ENCODE peak calls at places on chromosomes 16 and 17, in seven cellular contexts. T is ovary, O is HepG2, E is A549, I is stomach, K is tibial nerve, N is transverse colon. F is an unnamed sample.

GRCh38 chr16:9363520-9363919 is 272.1 kb downstream of the HAPSTR1 start:
- DNase-seq in E (no peak), T (no peak), N (no peak), K (no peak), I (no peak), O (no peak), F (no peak)

GRCh38 chr16:65731840-65732239 is 610.0 kb upstream of the CDH11 start:
- DNase-seq in I (no peak), N (no peak), T (no peak), O (no peak), E (no peak), K (no peak), F (no peak)

GRCh38 chr16:66372078-66372897 is 5.8 kb downstream of the CDH5 start:
- DNase-seq in N (no peak), K (no peak), O (no peak), T (no peak), I (no peak), E (no peak), F (no peak)

GRCh38 chr17:77140878-77141767 is at the start of gene SEC14L1:
- DNase-seq in E (peak; percentile 48), T (peak; percentile 59), N (peak; percentile 42), K (peak; percentile 27), O (peak; percentile 68), I (peak; percentile 49), F (peak; percentile 88)

GRCh38 chr16:80569440-80570105 is 28.8 kb downstream of the DYNLRB2 start:
- DNase-seq in K (no peak), T (no peak), I (no peak), O (no peak), E (peak; percentile 8), N (no peak), F (no peak)

GRCh38 chr16:80899804-80900592 is 95.6 kb upstream of the CDYL2 start:
- DNase-seq in O (peak; percentile 52), E (peak; percentile 36), K (peak; percentile 73), T (peak; percentile 25), I (peak; percentile 96), N (peak; percentile 39), F (peak; percentile 88)

GRCh38 chr17:48498168-48498840 is 32.5 kb downstream of the HOXB1 start:
- DNase-seq in K (no peak), O (no peak), I (no peak), T (no peak), E (no peak), N (no peak), F (no peak)

GRCh38 chr17:31792007-31792585 is 66.9 kb downstream of the COPRS start:
- DNase-seq in E (no peak), K (no peak), O (no peak), T (no peak), N (no peak), I (no peak), F (peak; percentile 21)

GRCh38 chr17:65750678-65751077 is 189.2 kb upstream of the AXIN2 start:
- DNase-seq in O (peak; percentile 99), T (peak; percentile 81), K (peak; percentile 53), N (peak; percentile 70), I (peak; percentile 87), E (peak; percentile 91), F (no peak)

GRCh38 chr17:16275024-16275423 is 58.0 kb downstream of the PIGL start:
- DNase-seq in I (no peak), N (no peak), K (no peak), E (no peak), T (no peak), O (no peak), F (no peak)

GRCh38 chr16:86070511-86070910 is 171.5 kb downstream of the IRF8 start:
- DNase-seq in O (no peak), T (no peak), E (no peak), K (no peak), N (no peak), I (no peak), F (no peak)

GRCh38 chr17:47907932-47908562 is 12.0 kb downstream of the SP2 start:
- DNase-seq in I (no peak), T (no peak), N (no peak), E (no peak), K (no peak), O (no peak), F (no peak)

GRCh38 chr17:39820987-39821386 is 43.1 kb downstream of the IKZF3 start:
- DNase-seq in N (no peak), K (no peak), T (no peak), O (no peak), E (no peak), I (no peak), F (no peak)

GRCh38 chr17:11182430-11182829 is 58.6 kb upstream of the SHISA6 start:
- DNase-seq in O (no peak), N (no peak), I (no peak), K (no peak), E (no peak), T (no peak), F (no peak)

GRCh38 chr16:31010539-31010938 is at the start of gene STX1B:
- DNase-seq in E (no peak), N (peak; percentile 21), T (no peak), O (no peak), I (no peak), K (no peak), F (no peak)

GRCh38 chr16:55568151-55568693 is 1.7 kb downstream of the CAPNS2 start:
- DNase-seq in N (no peak), O (no peak), T (no peak), K (no peak), E (no peak), I (no peak), F (no peak)

GRCh38 chr17:4986951-4987766 is at the start of gene CAMTA2:
- DNase-seq in I (peak; percentile 91), K (peak; percentile 89), T (peak; percentile 92), E (peak; percentile 87), O (peak; percentile 72), N (peak; percentile 93), F (peak; percentile 96)

GRCh38 chr16:8887952-8888560 is 5.9 kb downstream of the LITAFD start:
- DNase-seq in K (peak; percentile 53), I (peak; percentile 48), O (peak; percentile 33), E (no peak), N (no peak), T (no peak), F (no peak)

GRCh38 chr16:15617901-15618300 is 25.1 kb downstream of the MARF1 start:
- DNase-seq in K (no peak), I (no peak), N (no peak), T (no peak), O (no peak), E (no peak), F (no peak)

GRCh38 chr16:18938986-18939385 is 12.8 kb upstream of the SMG1 start:
- DNase-seq in N (no peak), T (no peak), E (no peak), I (no peak), K (no peak), O (no peak), F (no peak)

GRCh38 chr16:89049484-89050118 is 44.1 kb upstream of the ACSF3 start:
- DNase-seq in O (no peak), N (no peak), T (no peak), I (no peak), K (no peak), E (no peak), F (no peak)

GRCh38 chr16:13056607-13057006 is 155.2 kb downstream of the SHISA9 start:
- DNase-seq in O (no peak), I (no peak), T (no peak), N (no peak), E (no peak), K (no peak), F (no peak)

GRCh38 chr17:61565213-61565612 is 25.8 kb downstream of the NACA2 start:
- DNase-seq in I (no peak), T (no peak), K (no peak), N (no peak), E (no peak), O (no peak), F (no peak)

GRCh38 chr17:46135126-46135812 is 58.0 kb downstream of the KANSL1 start:
- DNase-seq in K (no peak), N (no peak), E (no peak), T (no peak), I (no peak), O (peak; percentile 20), F (no peak)

GRCh38 chr16:70740919-70741778 is 55.3 kb upstream of the MTSS2 start:
- DNase-seq in O (no peak), N (no peak), K (no peak), I (no peak), E (no peak), T (no peak), F (no peak)

GRCh38 chr17:45923511-45924268 is 29.3 kb downstream of the MAPT start:
- DNase-seq in I (no peak), K (no peak), E (no peak), O (peak; percentile 86), N (no peak), T (no peak), F (no peak)

GRCh38 chr17:27389542-27390140 is 66.6 kb upstream of the KSR1 start:
- DNase-seq in K (no peak), E (no peak), O (no peak), T (no peak), I (no peak), N (no peak), F (no peak)

GRCh38 chr17:75981019-75981615 is 2.1 kb downstream of the TEN1 start:
- DNase-seq in E (no peak), I (no peak), O (no peak), N (no peak), T (no peak), K (no peak), F (no peak)
- TF ChIP-seq EP300 in E (no peak), I (no peak), O (no peak), N (no peak), T (no peak), K (no peak), F (no peak)

DNA sequence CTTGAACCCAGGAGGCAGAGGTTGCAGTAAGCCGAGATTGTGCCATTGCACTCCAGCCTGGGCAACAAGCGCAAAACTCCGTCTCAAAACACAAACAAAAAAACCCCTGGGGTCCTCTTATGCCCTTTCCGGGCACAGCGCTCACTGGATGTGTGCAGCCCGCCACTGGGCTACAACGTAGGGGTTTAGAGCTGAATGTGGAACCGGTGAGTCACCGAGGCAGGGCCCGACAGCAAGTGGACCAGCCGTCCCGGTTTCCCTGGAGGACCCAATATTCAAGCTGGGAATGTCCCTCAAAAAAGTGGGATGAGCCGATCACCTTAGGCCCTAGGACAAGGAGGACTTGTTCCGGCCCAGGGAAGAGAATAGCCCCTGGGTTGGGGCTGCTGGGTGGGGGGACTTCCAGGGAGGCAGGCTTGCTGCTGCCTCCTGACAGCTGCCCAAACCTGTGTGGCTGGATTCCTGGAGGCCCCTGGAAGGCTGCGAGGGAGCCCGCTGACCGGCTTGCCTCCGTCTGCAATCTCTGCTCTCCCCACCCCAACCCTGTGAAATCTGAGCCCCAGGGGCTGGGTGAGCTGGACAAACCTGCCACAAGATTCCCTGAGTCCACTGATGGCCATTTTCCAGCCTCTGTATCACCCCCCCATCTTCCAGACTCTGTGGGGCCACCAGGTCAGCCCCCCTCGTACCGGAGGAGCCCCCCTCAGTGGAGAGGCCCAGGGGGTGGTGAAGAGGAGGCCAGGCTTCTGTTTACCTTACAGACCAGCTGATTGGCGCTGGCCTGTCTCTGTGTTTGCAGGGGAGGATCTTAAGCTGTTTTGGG is 2.9 kb upstream of the CLDN9 start:
- DNase-seq in N (peak; percentile 49), O (no peak), T (no peak), I (peak; percentile 80), E (no peak), K (no peak), F (no peak)
- TF ChIP-seq EP300 in N (no peak), O (no peak), T (no peak), I (no peak), E (no peak), K (no peak), F (no peak)

GRCh38 chr17:74746922-74747321 is 1.5 kb upstream of the NHERF1 start:
- DNase-seq in N (no peak), O (no peak), I (no peak), E (no peak), K (no peak), T (peak; percentile 23), F (no peak)
- TF ChIP-seq EP300 in N (no peak), O (no peak), I (no peak), E (no peak), K (no peak), T (no peak), F (no peak)

GRCh38 chr16:84617631-84618427 is at the start of gene COTL1:
- DNase-seq in T (peak; percentile 99), N (peak; percentile 97), I (peak; percentile 98), E (peak; percentile 98), O (peak; percentile 87), K (peak; percentile 98), F (peak; percentile 97)
- TF ChIP-seq EP300 in T (peak; percentile 40), N (no peak), I (no peak), E (no peak), O (no peak), K (peak; percentile 74), F (no peak)

F was measured in suprapubic skin.